ENCODE peak calls at places on chromosomes 16 and 17, in five cellular contexts. One of them, this sample, is unnamed.

GRCh38 chr16:9072806-9073341 is 18.6 kb upstream of the HAPSTR1 start:
- DNase-seq in A549: no peak
- DNase-seq in Calu3: no peak
- DNase-seq in H9: no peak
- DNase-seq in fibroblast of lung: peak
- DNase-seq in this sample: peak

GRCh38 chr17:75950850-75951554 is 10.2 kb upstream of the FBF1 start:
- DNase-seq in A549: no peak
- DNase-seq in Calu3: no peak
- DNase-seq in H9: no peak
- DNase-seq in fibroblast of lung: peak
- DNase-seq in this sample: no peak

GRCh38 chr17:20086416-20087074 is 77.4 kb downstream of the SPECC1 start:
- DNase-seq in A549: no peak
- DNase-seq in Calu3: no peak
- DNase-seq in H9: no peak
- DNase-seq in fibroblast of lung: no peak
- DNase-seq in this sample: no peak

GRCh38 chr17:18141210-18141803 is 32.8 kb downstream of the MYO15A start:
- DNase-seq in A549: peak
- DNase-seq in Calu3: peak
- DNase-seq in H9: no peak
- DNase-seq in fibroblast of lung: peak
- DNase-seq in this sample: peak

GRCh38 chr17:34201225-34201624 is 53.9 kb upstream of the CCL2 start:
- DNase-seq in A549: no peak
- DNase-seq in Calu3: no peak
- DNase-seq in H9: no peak
- DNase-seq in fibroblast of lung: no peak
- DNase-seq in this sample: no peak

GRCh38 chr17:61335105-61335844 is 64.4 kb upstream of the TBX2 start:
- DNase-seq in A549: peak
- DNase-seq in Calu3: no peak
- DNase-seq in H9: no peak
- DNase-seq in fibroblast of lung: peak
- DNase-seq in this sample: no peak

GRCh38 chr17:19440421-19440820 is 29.4 kb downstream of the RNF112 start:
- DNase-seq in A549: no peak
- DNase-seq in Calu3: no peak
- DNase-seq in H9: no peak
- DNase-seq in fibroblast of lung: no peak
- DNase-seq in this sample: no peak

GRCh38 chr17:61660726-61661125 is 69.7 kb upstream of the NACA2 start:
- DNase-seq in A549: no peak
- DNase-seq in Calu3: no peak
- DNase-seq in H9: no peak
- DNase-seq in fibroblast of lung: peak
- DNase-seq in this sample: no peak

GRCh38 chr17:66387391-66387981 is 85.1 kb downstream of the PRKCA start:
- DNase-seq in A549: no peak
- DNase-seq in Calu3: peak
- DNase-seq in H9: no peak
- DNase-seq in fibroblast of lung: no peak
- DNase-seq in this sample: no peak

GRCh38 chr17:11738151-11738550 is 139.9 kb downstream of the DNAH9 start:
- DNase-seq in A549: no peak
- DNase-seq in Calu3: no peak
- DNase-seq in H9: no peak
- DNase-seq in fibroblast of lung: no peak
- DNase-seq in this sample: no peak

GRCh38 chr17:17119533-17119932 is 77.3 kb downstream of the MPRIP start:
- DNase-seq in A549: peak
- DNase-seq in Calu3: no peak
- DNase-seq in H9: no peak
- DNase-seq in fibroblast of lung: peak
- DNase-seq in this sample: no peak

GRCh38 chr17:42276609-42277341 is 584 bp upstream of the STAT5B start:
- DNase-seq in A549: peak
- DNase-seq in Calu3: peak
- DNase-seq in H9: peak
- DNase-seq in fibroblast of lung: peak
- DNase-seq in this sample: peak

GRCh38 chr16:87956771-87957279 is 5.6 kb downstream of the BANP start:
- DNase-seq in A549: peak
- DNase-seq in Calu3: no peak
- DNase-seq in H9: no peak
- DNase-seq in fibroblast of lung: peak
- DNase-seq in this sample: no peak

GRCh38 chr16:86751081-86752030 is 173.0 kb downstream of the FOXL1 start:
- DNase-seq in A549: peak
- DNase-seq in Calu3: no peak
- DNase-seq in H9: no peak
- DNase-seq in fibroblast of lung: peak
- DNase-seq in this sample: peak

DNA sequence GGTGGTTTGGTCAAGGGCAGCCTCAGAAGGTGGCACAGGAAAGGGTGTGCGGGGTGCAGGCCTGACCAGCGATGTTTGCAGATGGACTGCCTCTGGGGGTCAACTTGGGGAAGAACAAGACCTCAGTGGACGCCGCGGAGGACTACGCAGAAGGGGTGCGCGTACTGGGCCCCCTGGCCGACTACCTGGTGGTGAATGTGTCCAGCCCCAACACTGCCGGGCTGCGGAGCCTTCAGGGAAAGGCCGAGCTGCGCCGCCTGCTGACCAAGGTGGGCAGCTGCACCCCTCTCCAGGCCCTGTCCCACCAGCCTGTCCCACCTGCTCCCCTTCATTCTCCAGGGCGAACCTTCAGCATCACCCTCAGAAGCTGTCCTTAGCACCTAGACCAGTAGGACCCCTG is 12.5 kb downstream of the DHODH start:
- DNase-seq in A549: no peak
- DNase-seq in Calu3: no peak
- DNase-seq in H9: peak
- DNase-seq in fibroblast of lung: no peak
- DNase-seq in this sample: no peak
- TF ChIP-seq CTCF in A549: no peak
- TF ChIP-seq CTCF in Calu3: no peak
- TF ChIP-seq CTCF in H9: peak
- TF ChIP-seq CTCF in fibroblast of lung: no peak
- TF ChIP-seq CTCF in this sample: no peak

DNA sequence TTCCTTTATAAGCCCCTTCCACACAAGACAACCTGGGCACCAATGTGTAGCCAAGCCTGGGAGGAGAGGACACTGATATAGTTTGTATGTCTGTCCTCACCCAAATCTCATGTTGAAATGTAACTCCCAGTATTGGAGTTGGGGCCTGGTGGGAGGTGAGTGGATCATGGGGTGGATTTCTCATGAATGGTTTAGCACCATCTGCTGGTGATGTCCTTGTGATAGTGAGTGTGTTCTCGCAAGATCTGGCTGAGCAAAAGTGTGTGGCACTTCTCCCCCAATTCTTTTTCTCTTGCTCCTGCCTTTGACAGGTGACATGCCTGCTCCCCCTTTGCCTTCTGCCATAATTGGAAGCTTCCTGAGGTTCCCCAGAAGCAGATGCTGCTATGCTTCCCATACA is 135.8 kb downstream of the USP31 start:
- DNase-seq in A549: peak
- DNase-seq in Calu3: peak
- DNase-seq in H9: no peak
- DNase-seq in fibroblast of lung: no peak
- DNase-seq in this sample: no peak
- TF ChIP-seq CTCF in A549: peak
- TF ChIP-seq CTCF in Calu3: no peak
- TF ChIP-seq CTCF in H9: peak
- TF ChIP-seq CTCF in fibroblast of lung: no peak
- TF ChIP-seq CTCF in this sample: no peak

DNA sequence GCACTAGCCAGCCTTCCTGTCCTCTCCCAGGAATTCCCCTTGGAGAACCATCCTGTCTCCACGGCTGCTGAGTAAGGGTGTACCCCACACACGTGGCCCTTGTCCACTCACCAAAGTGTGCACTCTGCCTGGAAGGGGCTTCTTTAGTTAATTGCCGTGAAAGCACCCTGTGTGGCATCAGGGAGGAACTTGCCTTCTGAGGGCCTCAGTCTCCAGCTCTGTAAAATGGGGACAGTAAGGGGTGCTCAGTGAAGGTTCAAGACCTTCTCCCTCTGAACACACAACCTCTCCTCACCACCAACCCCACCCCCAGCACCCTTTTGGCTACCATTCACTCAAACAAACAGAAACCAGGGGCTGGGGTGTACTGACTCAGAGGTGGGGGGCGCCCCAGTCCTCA is 59.1 kb upstream of the LHX1 start:
- DNase-seq in A549: no peak
- DNase-seq in Calu3: no peak
- DNase-seq in H9: no peak
- DNase-seq in fibroblast of lung: no peak
- DNase-seq in this sample: no peak
- TF ChIP-seq CTCF in A549: no peak
- TF ChIP-seq CTCF in Calu3: no peak
- TF ChIP-seq CTCF in H9: no peak
- TF ChIP-seq CTCF in fibroblast of lung: no peak
- TF ChIP-seq CTCF in this sample: no peak

GRCh38 chr16:69310479-69311114 is 553 bp upstream of the VPS4A start:
- DNase-seq in A549: no peak
- DNase-seq in Calu3: no peak
- DNase-seq in H9: no peak
- DNase-seq in fibroblast of lung: no peak
- DNase-seq in this sample: no peak

GRCh38 chr16:69313469-69313868 is 2.3 kb downstream of the VPS4A start:
- DNase-seq in A549: no peak
- DNase-seq in Calu3: no peak
- DNase-seq in H9: no peak
- DNase-seq in fibroblast of lung: no peak
- DNase-seq in this sample: no peak

GRCh38 chr16:69311115-69311532 is at the start of gene VPS4A:
- DNase-seq in A549: peak
- DNase-seq in Calu3: peak
- DNase-seq in H9: peak
- DNase-seq in fibroblast of lung: peak
- DNase-seq in this sample: peak

GRCh38 chr16:69309316-69309715 is 1.8 kb upstream of the VPS4A start:
- DNase-seq in A549: no peak
- DNase-seq in Calu3: no peak
- DNase-seq in H9: no peak
- DNase-seq in fibroblast of lung: no peak
- DNase-seq in this sample: no peak

DNA sequence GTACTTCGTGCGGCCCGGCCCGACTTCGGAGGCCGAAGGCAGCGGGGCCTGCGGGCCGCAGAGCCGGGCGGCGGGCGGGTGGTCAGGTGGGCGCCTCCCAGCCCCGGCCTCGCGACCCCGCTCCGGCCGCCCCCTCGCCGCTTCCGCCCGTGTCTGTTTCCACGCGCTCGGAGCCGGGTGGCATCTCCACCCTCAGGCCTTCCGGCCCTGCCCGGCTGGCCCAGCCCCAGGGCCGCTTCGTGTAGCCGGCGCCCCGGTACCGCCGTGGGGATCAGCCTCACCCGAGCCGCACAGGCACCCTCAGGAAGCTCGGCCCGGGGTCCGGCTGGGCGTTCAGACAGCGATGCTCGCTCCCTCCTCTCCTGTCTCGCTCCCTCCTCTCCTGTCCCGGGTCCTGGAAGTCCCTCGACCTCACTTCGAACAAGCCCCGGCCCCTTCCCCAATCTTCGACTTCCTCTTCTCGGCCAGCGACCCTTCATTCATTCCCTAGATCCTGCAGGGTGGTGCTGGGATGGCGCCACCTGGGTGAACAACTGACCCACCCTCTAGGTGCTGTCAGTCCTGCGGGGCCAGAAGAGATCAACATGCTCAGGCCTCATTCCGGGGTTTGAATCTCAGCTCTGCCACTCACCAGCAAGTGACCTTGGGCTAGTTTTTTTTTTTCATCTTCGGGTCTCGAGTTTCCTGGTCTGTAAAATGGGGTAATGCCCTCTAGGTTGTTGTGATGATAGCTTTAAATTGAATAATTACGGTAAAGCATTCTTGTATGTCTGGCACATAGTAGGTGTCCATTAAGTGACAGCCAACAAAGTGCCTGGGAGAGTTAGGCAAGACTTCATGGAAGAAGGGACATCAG is 611 bp downstream of the VPS4A start:
- DNase-seq in A549: peak
- DNase-seq in Calu3: peak
- DNase-seq in H9: peak
- DNase-seq in fibroblast of lung: peak
- DNase-seq in this sample: peak
- TF ChIP-seq CTCF in A549: no peak
- TF ChIP-seq CTCF in Calu3: no peak
- TF ChIP-seq CTCF in H9: peak
- TF ChIP-seq CTCF in fibroblast of lung: peak
- TF ChIP-seq CTCF in this sample: no peak

GRCh38 chr16:57167951-57168350 is 17.9 kb downstream of the PSME3IP1 start:
- DNase-seq in A549: peak
- DNase-seq in Calu3: no peak
- DNase-seq in H9: no peak
- DNase-seq in fibroblast of lung: peak
- DNase-seq in this sample: peak
- TF ChIP-seq CTCF in A549: peak
- TF ChIP-seq CTCF in Calu3: peak
- TF ChIP-seq CTCF in H9: peak
- TF ChIP-seq CTCF in fibroblast of lung: peak
- TF ChIP-seq CTCF in this sample: peak

DNA sequence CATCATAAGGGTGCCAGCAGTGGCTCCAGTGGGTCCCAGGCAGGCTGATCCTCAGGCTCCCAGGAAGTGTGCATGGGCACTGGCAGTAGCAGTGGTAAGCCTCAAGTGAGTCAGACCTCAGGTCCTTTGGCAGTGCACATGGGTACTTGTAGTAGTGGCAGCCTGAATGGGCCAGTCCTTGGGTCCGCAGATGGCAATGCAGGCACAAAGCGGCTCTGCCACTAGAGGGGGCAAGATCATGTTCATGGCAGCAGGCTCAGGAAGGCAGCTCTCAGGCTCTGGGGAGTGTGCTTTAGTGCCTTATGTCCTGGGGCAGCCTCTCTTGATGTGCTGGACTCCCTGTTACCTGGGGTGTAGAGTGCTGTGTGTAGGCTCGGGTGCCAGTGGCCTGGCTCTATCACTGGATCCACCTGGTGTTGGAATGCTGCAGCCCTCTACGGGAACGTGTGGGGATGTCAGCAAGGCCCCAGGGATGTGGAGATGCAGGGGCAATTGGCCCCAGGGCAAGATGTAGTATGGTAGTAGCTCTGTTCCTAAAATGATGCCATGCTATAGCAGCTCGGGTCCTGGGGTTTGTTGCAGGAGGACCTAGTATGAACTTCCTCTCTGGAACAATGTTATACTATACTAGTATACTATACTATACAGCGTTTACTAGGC is 11.0 kb downstream of the ACSM3 start:
- DNase-seq in A549: peak
- DNase-seq in Calu3: peak
- DNase-seq in H9: peak
- DNase-seq in fibroblast of lung: peak
- DNase-seq in this sample: peak
- TF ChIP-seq CTCF in A549: peak
- TF ChIP-seq CTCF in Calu3: peak
- TF ChIP-seq CTCF in H9: peak
- TF ChIP-seq CTCF in fibroblast of lung: peak
- TF ChIP-seq CTCF in this sample: peak

GRCh38 chr16:49352923-49353322 is 20.7 kb upstream of the C16orf78 start:
- DNase-seq in A549: peak
- DNase-seq in Calu3: peak
- DNase-seq in H9: peak
- DNase-seq in fibroblast of lung: no peak
- DNase-seq in this sample: no peak
- TF ChIP-seq CTCF in A549: no peak
- TF ChIP-seq CTCF in Calu3: no peak
- TF ChIP-seq CTCF in H9: peak
- TF ChIP-seq CTCF in fibroblast of lung: no peak
- TF ChIP-seq CTCF in this sample: no peak